ENCODE peak calls at places on chromosome 11, in eight cellular contexts. I is ovary; L is thoracic aorta; O is IMR-90; U is CD8-positive, alpha-beta T cell; F is body of pancreas; Y is CD8-positive, alpha-beta memory T cell; X is uterus. R is an unnamed sample.

GRCh38 chr11:121810291-121810690 is 305.7 kb downstream of the BLID start:
- DNase-seq in I (no peak), L (no peak), O (peak), U (no peak), F (no peak), Y (no peak), X (no peak), R (no peak)

GRCh38 chr11:115162919-115163318 is 341.3 kb downstream of the CADM1 start:
- DNase-seq in I (no peak), L (no peak), O (no peak), U (no peak), F (no peak), Y (no peak), X (no peak), R (no peak)

GRCh38 chr11:95445746-95446333 is 214.8 kb upstream of the SESN3 start:
- DNase-seq in I (no peak), L (no peak), O (no peak), U (no peak), F (no peak), Y (no peak), X (no peak), R (no peak)

GRCh38 chr11:66566221-66566620 is 2.2 kb downstream of the CTSF start:
- DNase-seq in I (no peak), L (no peak), O (no peak), U (no peak), F (no peak), Y (no peak), X (no peak), R (no peak)

GRCh38 chr11:115141715-115142114 is 362.5 kb downstream of the CADM1 start:
- DNase-seq in I (no peak), L (no peak), O (no peak), U (no peak), F (no peak), Y (no peak), X (no peak), R (no peak)

GRCh38 chr11:116690623-116691022 is 82.2 kb downstream of the BUD13 start:
- DNase-seq in I (no peak), L (no peak), O (no peak), U (no peak), F (no peak), Y (no peak), X (no peak), R (no peak)

GRCh38 chr11:120209750-120210650 is 832 bp upstream of the OAF start:
- DNase-seq in I (no peak), L (no peak), O (no peak), U (peak), F (peak), Y (no peak), X (no peak), R (no peak)

GRCh38 chr11:57635236-57635635 is 14.5 kb downstream of the YPEL4 start:
- DNase-seq in I (no peak), L (no peak), O (no peak), U (no peak), F (no peak), Y (no peak), X (no peak), R (no peak)

GRCh38 chr11:7892751-7893356 is 38.2 kb downstream of the OR10A6 start:
- DNase-seq in I (no peak), L (no peak), O (peak), U (no peak), F (no peak), Y (peak), X (no peak), R (peak)

GRCh38 chr11:67312187-67313021 is 9.1 kb downstream of the SSH3 start:
- DNase-seq in I (no peak), L (no peak), O (no peak), U (peak), F (no peak), Y (peak), X (no peak), R (peak)

GRCh38 chr11:63738720-63739360 is 29.7 kb downstream of the ZFTA start:
- DNase-seq in I (peak), L (peak), O (peak), U (peak), F (peak), Y (peak), X (peak), R (peak)

GRCh38 chr11:17839450-17839849 is 104.9 kb downstream of the KCNC1 start:
- DNase-seq in I (no peak), L (no peak), O (no peak), U (no peak), F (no peak), Y (no peak), X (no peak), R (no peak)

GRCh38 chr11:64396079-64396591 is 37.2 kb downstream of the RPS6KA4 start:
- DNase-seq in I (no peak), L (no peak), O (no peak), U (no peak), F (no peak), Y (no peak), X (no peak), R (no peak)

GRCh38 chr11:130449996-130450419 is 1.6 kb downstream of the ADAMTS15 start:
- DNase-seq in I (peak), L (peak), O (peak), U (no peak), F (peak), Y (no peak), X (peak), R (no peak)

GRCh38 chr11:444397-445144 is 2.8 kb upstream of the ANO9 start:
- DNase-seq in I (peak), L (no peak), O (peak), U (no peak), F (peak), Y (no peak), X (no peak), R (no peak)

GRCh38 chr11:47946682-47947575 is 33.4 kb upstream of the PTPRJ start:
- DNase-seq in I (peak), L (peak), O (peak), U (no peak), F (peak), Y (no peak), X (peak), R (no peak)

GRCh38 chr11:128488471-128488870 is 98.9 kb downstream of the ETS1 start:
- DNase-seq in I (no peak), L (peak), O (peak), U (no peak), F (no peak), Y (no peak), X (no peak), R (no peak)

GRCh38 chr11:114348200-114349191 is 51.8 kb downstream of the C11orf71 start:
- DNase-seq in I (no peak), L (no peak), O (peak), U (peak), F (peak), Y (peak), X (peak), R (peak)

GRCh38 chr11:253160-253885 is 16.5 kb downstream of the PSMD13 start:
- DNase-seq in I (no peak), L (no peak), O (no peak), U (no peak), F (no peak), Y (no peak), X (no peak), R (no peak)

GRCh38 chr11:132782102-132782501 is 750.2 kb downstream of the OPCML start:
- DNase-seq in I (no peak), L (no peak), O (no peak), U (no peak), F (no peak), Y (no peak), X (no peak), R (no peak)

GRCh38 chr11:10108901-10109665 is 184.9 kb downstream of the SBF2 start:
- DNase-seq in I (peak), L (no peak), O (peak), U (no peak), F (no peak), Y (no peak), X (peak), R (no peak)
- H3K27ac ChIP-seq in I (no peak), L (no peak), O (no peak), U (no peak), F (no peak), Y (no peak), X (peak), R (no peak)

DNA sequence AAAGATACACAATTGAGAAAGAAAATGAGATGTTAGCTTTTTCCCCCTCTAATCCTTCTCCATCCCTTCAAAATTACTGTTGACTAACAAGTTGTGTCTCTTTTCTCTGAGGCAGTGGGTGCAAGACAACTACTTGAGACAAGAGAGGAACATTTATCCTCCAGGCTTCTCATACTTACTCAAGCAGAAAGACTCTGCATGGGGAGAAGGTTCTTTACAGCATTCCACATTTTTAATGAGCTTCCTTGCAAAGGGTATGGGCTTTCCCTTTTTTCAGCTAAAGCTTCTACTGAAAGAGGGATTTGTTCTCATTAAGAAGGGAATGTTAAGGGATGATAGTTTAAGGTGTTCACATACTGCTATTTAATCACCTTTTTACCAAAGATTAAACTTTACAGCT is 47.8 kb downstream of the PAX6 start:
- DNase-seq in I (no peak), L (no peak), O (no peak), U (no peak), F (no peak), Y (no peak), X (no peak), R (no peak)
- H3K27ac ChIP-seq in I (no peak), L (no peak), O (no peak), U (no peak), F (no peak), Y (no peak), X (no peak), R (no peak)

DNA sequence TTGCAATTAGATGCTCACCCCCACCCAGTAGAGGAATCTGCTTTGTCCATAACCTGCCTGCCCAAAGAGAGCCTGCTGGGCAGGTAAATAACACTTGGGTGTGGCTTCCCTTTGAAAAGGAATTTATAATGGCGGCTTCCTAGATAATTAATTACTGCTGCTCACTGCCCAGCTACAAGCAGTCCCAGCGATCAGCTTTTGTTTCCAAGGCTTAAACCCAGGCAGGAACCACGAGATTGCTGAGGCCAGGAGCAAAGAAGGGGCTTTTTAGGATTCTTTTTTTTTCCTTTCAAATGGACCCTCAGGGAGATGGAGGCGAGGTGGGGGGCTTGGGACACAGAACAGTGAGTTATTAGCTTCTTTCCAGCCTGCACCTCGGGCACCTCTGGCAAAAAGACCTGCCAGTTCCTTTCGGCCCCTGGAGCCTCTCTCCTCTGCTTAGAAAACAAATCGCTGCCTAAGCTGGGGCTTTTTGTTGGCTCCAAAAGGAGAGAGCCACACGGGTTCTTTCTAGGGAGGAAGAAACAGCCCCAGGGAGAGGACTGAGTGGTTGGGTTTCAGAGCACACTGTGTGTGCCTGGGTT is 107.2 kb downstream of the TSPAN18 start:
- DNase-seq in I (no peak), L (no peak), O (no peak), U (no peak), F (no peak), Y (no peak), X (no peak), R (no peak)
- H3K27ac ChIP-seq in I (no peak), L (no peak), O (no peak), U (no peak), F (no peak), Y (no peak), X (peak), R (no peak)

DNA sequence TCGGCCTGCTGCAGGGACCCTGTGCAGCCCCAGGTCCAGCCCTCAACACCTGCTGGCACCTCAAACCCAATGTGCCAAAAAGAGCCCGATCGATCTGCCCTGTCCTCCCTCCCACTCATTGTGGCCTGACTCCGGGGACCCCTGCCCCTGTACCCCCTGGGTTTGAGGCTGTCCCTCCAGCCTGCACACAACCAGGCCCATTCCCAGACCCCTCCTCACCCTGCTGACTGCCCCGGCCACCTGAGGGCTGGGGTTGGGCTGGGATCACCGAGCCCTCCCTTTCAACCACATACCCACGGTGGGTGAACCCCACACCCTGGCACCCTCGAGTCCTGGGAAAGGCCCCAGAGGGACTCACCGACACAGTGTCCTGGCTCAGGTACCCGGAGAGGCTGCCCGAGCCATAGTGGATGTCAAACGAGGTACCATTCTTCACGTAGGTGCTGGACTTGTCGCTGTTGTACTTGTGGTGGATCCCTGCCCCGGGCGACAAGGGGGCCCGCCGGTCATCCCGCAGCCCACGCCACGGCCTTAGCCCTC is 5.0 kb downstream of the CTSD start:
- DNase-seq in I (no peak), L (no peak), O (no peak), U (no peak), F (no peak), Y (no peak), X (no peak), R (no peak)
- H3K27ac ChIP-seq in I (no peak), L (peak), O (no peak), U (peak), F (no peak), Y (peak), X (no peak), R (peak)

GRCh38 chr11:111368285-111368560 is 10.9 kb downstream of the POU2AF1 start:
- DNase-seq in I (no peak), L (no peak), O (no peak), U (no peak), F (no peak), Y (no peak), X (no peak), R (no peak)

GRCh38 chr11:111367411-111368284 is 11.4 kb downstream of the POU2AF1 start:
- DNase-seq in I (no peak), L (no peak), O (no peak), U (no peak), F (no peak), Y (no peak), X (no peak), R (no peak)

GRCh38 chr11:111364503-111364902 is 14.6 kb downstream of the POU2AF1 start:
- DNase-seq in I (no peak), L (no peak), O (no peak), U (no peak), F (no peak), Y (no peak), X (no peak), R (no peak)

GRCh38 chr11:111365722-111366559 is 13.1 kb downstream of the POU2AF1 start:
- DNase-seq in I (no peak), L (no peak), O (no peak), U (no peak), F (no peak), Y (no peak), X (no peak), R (no peak)

DNA sequence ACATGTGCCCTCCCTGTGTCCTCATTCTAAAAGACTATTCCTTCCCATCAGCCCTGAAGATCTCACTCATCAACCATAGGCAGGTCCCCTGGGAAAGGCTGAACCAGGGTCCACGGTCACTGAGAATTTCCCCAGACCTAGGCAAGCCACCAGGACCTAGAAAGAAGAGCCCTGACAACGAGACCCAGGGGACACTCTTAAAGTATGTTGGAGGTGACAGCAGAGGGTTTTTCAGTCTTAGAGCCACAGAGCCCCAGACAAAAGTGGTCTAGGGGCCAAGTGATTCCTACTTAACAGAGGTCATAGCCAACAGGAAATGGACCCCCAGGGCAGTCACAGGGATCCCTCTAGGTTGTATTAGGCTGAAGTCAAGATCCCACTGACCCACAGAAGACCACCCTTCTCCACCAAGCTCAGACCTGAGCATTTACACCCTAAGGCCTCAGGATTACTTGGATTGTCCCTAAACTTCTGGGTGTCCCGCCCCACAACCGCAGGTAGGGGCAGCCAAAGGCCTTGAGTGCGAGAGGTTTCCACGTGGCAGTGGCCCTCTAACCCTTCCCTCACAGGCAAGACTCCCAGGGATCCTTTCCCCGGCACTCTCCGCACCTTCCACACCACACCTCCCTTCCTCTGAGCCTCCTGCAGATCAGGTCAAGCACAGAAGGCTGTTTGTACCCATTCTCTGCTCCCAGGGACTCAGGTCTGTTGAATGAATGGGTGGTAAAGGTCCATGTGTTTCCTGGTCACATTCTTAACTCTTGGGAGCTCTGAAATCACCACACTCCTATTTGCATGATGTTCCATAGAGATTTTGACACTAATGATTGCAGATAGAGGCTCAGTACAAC is 12.3 kb downstream of the POU2AF1 start:
- DNase-seq in I (no peak), L (no peak), O (no peak), U (no peak), F (no peak), Y (no peak), X (no peak), R (no peak)
- H3K27ac ChIP-seq in I (no peak), L (no peak), O (no peak), U (no peak), F (peak), Y (no peak), X (no peak), R (no peak)

GRCh38 chr11:35036642-35037041 is 102.3 kb upstream of the CD44 start:
- DNase-seq in I (no peak), L (no peak), O (no peak), U (no peak), F (no peak), Y (no peak), X (no peak), R (no peak)
- H3K27ac ChIP-seq in I (no peak), L (no peak), O (no peak), U (no peak), F (no peak), Y (no peak), X (peak), R (no peak)

DNA sequence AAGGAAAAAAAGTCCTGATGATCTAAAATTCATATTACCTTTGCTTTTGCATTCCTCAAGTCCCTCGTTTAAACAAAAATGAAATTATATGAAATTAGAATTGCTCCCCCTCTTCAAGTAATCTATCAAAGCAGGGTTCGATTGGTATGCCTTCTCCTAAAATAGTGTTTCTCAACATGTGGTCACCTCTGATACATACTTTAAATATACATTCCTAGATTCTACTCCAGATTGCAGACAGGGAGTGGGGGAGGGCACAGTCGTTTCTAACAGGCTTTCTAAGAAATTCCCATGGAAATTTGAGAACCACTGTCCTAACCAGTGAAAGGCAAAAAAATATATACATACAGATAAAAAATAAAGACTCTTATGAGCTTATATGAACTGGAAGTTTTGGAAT is 22.6 kb upstream of the IRAG1 start:
- DNase-seq in I (no peak), L (no peak), O (peak), U (no peak), F (no peak), Y (no peak), X (no peak), R (no peak)
- H3K27ac ChIP-seq in I (no peak), L (no peak), O (no peak), U (no peak), F (no peak), Y (no peak), X (no peak), R (no peak)

DNA sequence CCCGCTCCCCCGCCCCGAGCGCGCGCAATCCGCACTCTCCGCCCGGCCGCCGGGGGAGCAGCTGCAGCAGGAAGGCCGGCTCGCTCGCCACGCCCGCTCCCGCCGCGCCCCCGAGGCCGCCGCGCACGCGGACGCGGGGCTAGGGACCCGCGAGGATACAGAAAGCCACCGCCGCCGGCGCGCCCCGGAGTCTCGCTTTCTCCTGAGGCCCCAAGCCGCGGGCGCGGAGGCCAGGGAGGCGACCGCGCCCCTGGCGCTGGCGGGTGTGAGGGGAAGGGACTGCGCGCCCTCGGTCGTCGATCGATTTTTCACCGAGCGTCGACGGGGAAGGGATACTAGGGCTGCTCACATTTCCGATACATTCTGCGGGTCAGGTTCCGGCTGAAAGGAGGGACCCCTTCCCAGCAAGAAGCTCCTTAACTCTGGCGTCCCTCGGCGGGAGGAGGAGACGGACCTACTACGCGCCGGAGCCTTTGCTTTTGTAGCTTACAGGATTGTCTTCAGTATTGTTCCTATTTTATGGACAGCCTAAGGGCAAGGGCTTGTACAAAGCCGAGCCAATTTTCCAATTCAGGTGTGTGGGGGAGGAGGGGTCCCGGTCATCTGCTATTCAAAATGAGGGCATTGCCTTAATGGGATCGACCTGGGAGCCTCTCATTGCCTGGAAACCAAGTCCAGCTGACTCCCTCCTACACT is 416 bp upstream of the GAB2 start:
- DNase-seq in I (peak), L (no peak), O (peak), U (peak), F (peak), Y (peak), X (peak), R (peak)
- H3K27ac ChIP-seq in I (peak), L (peak), O (peak), U (no peak), F (peak), Y (peak), X (peak), R (peak)

GRCh38 chr11:71948314-71949027 is 19.6 kb downstream of the RNF121 start:
- DNase-seq in I (no peak), L (no peak), O (no peak), U (no peak), F (peak), Y (no peak), X (no peak), R (no peak)
- H3K27ac ChIP-seq in I (no peak), L (no peak), O (no peak), U (no peak), F (peak), Y (no peak), X (no peak), R (no peak)

R was measured in naive thymus-derived CD4-positive, alpha-beta T cell.